ENCODE peak calls at places on chromosomes 7 and 10, in eight cellular contexts. S is mesothelial cell of epicardium, W is left ventricle myocardium inferior, K is A549, Y is lung, R is neural crest cell, Z is AG09309, C is choroid plexus epithelial cell. D is an unnamed sample.

GRCh38 chr10:50937230-50937907 is 51.9 kb upstream of the A1CF start:
- DNase-seq in S (no peak), W (no peak), K (peak), Y (no peak), R (no peak), Z (no peak), C (peak), D (no peak)

GRCh38 chr7:114711244-114711643 is 210.7 kb upstream of the MDFIC start:
- DNase-seq in S (no peak), W (no peak), K (no peak), Y (no peak), R (no peak), Z (no peak), C (peak), D (no peak)

GRCh38 chr7:133585003-133585668 is 332.3 kb downstream of the EXOC4 start:
- DNase-seq in S (no peak), W (no peak), K (no peak), Y (no peak), R (no peak), Z (no peak), C (no peak), D (no peak)

GRCh38 chr10:121608669-121609190 is 10.5 kb upstream of the FGFR2 start:
- DNase-seq in S (peak), W (peak), K (peak), Y (peak), R (peak), Z (no peak), C (no peak), D (no peak)

GRCh38 chr10:110558034-110558433 is 9.5 kb upstream of the SMC3 start:
- DNase-seq in S (no peak), W (no peak), K (no peak), Y (no peak), R (no peak), Z (no peak), C (no peak), D (no peak)

GRCh38 chr10:72888151-72888638 is 5.3 kb upstream of the OIT3 start:
- DNase-seq in S (no peak), W (no peak), K (no peak), Y (no peak), R (no peak), Z (no peak), C (no peak), D (no peak)

GRCh38 chr10:77165445-77166316 is 471.9 kb downstream of the KCNMA1 start:
- DNase-seq in S (no peak), W (no peak), K (peak), Y (peak), R (peak), Z (no peak), C (peak), D (no peak)

GRCh38 chr10:20486791-20487190 is 410.3 kb downstream of the NEBL start:
- DNase-seq in S (no peak), W (no peak), K (no peak), Y (no peak), R (no peak), Z (no peak), C (no peak), D (no peak)

GRCh38 chr10:4654496-4654895 is 171.5 kb upstream of the AKR1E2 start:
- DNase-seq in S (no peak), W (no peak), K (no peak), Y (no peak), R (no peak), Z (no peak), C (no peak), D (no peak)

GRCh38 chr10:18793951-18794350 is 134.7 kb downstream of the ARL5B start:
- DNase-seq in S (no peak), W (no peak), K (peak), Y (no peak), R (no peak), Z (no peak), C (peak), D (no peak)

GRCh38 chr10:62710182-62710581 is 94.3 kb upstream of the ADO start:
- DNase-seq in S (no peak), W (no peak), K (no peak), Y (no peak), R (no peak), Z (no peak), C (no peak), D (no peak)

GRCh38 chr10:47026301-47027107 is 115.3 kb downstream of the PTPN20 start:
- DNase-seq in S (peak), W (no peak), K (no peak), Y (peak), R (no peak), Z (no peak), C (no peak), D (no peak)

GRCh38 chr10:64115913-64116643 is 594.9 kb downstream of the REEP3 start:
- DNase-seq in S (no peak), W (no peak), K (peak), Y (no peak), R (peak), Z (no peak), C (peak), D (no peak)

DNA sequence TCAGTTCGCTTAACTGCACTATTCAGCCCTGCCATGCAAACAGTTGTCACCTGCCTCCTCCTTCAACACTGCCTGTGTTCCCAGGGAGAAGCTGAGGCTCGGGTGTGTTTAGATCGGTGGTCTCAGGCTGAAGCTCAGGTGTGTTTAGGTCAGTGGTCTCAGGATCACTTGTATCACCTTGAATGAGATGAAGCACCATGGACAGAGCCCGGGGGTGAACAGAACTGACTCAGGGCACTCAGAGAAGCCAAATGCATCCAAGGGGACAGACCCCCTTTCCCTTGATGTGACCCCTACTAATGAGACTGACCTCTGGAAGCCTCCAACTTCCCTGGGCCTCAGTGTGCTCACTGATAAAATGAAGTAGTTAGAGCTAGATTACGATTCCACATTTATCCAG is 84.0 kb downstream of the CYTH3 start:
- DNase-seq in S (no peak), W (no peak), K (no peak), Y (no peak), R (no peak), Z (no peak), C (no peak), D (no peak)
- TF ChIP-seq CTCF in S (no peak), W (no peak), K (no peak), Y (no peak), R (no peak), Z (no peak), C (no peak), D (no peak)

GRCh38 chr7:27636326-27637006 is 26.2 kb downstream of the HIBADH start:
- DNase-seq in S (no peak), W (no peak), K (no peak), Y (no peak), R (no peak), Z (peak), C (peak), D (no peak)
- TF ChIP-seq CTCF in S (no peak), W (no peak), K (no peak), Y (no peak), R (peak), Z (no peak), C (peak), D (no peak)

GRCh38 chr10:71429929-71430328 is 33.2 kb downstream of the CDH23 start:
- DNase-seq in S (no peak), W (no peak), K (no peak), Y (no peak), R (no peak), Z (no peak), C (no peak), D (no peak)
- TF ChIP-seq CTCF in S (peak), W (no peak), K (no peak), Y (no peak), R (peak), Z (no peak), C (peak), D (no peak)

DNA sequence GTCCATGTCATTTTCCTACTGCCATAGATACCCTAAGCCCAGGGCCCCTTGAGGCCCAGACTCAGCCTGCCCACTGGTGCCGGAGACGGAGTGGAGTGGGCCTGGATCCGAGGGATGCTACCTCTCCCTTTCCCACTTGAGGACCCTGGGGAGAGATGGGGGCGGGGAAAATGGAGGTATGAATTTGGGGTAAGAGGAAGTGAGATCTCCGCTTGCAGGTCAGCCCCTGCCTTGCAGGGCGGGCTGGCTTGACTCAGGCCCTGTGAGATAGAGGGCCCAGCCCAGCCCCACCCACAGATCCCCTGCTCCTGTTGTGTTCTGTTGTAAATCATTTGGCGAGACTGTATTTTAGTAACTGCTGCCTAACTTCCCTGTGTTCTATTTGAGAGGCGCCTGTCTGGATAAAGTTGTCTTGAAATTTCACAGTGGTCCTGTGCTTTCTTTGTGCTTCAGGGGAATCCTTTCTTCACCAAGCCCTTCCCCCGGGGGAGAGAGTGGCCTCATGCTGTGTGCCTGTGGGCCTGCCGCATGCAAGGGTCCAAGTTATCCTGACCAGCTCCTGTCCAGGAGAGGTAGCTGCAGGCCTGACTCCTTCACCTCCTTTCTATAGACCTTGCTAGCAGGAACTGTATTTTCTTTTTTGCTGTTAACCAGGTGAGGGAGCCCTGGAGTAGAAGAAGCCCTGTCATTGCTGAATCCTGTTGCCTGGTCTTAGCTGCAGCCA is 13.3 kb downstream of the YKT6 start:
- DNase-seq in S (peak), W (no peak), K (peak), Y (no peak), R (no peak), Z (no peak), C (peak), D (no peak)
- TF ChIP-seq CTCF in S (no peak), W (peak), K (peak), Y (no peak), R (peak), Z (peak), C (peak), D (no peak)

DNA sequence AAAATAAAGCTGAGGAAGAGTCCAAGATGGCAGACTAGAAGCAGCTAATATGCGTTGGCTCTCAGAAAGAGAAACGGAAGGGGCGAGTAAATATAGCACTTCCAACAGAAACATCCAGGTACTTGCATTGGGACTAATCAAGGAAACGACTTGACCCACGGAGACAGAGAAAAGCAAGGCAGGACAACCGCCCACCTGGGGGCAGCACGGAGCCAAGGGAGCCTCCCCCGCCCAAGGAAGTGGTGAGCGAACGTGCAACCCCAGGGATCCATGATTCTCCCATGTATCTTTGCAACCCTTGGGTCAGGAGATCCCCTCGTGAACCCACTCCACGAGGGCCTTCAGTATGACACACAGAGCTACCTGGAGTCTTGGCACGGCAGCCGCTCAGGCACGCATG is 45.4 kb upstream of the GRM3 start:
- DNase-seq in S (no peak), W (no peak), K (peak), Y (no peak), R (peak), Z (no peak), C (no peak), D (no peak)
- TF ChIP-seq CTCF in S (no peak), W (peak), K (no peak), Y (no peak), R (peak), Z (no peak), C (no peak), D (no peak)

GRCh38 chr7:113113912-113114311 is 4.4 kb downstream of the SMIM30 start:
- DNase-seq in S (no peak), W (no peak), K (peak), Y (no peak), R (no peak), Z (no peak), C (peak), D (no peak)
- TF ChIP-seq CTCF in S (no peak), W (peak), K (no peak), Y (no peak), R (no peak), Z (peak), C (peak), D (no peak)

GRCh38 chr10:12615296-12616220 is 266.2 kb downstream of the CAMK1D start:
- DNase-seq in S (no peak), W (no peak), K (no peak), Y (no peak), R (no peak), Z (no peak), C (no peak), D (no peak)

GRCh38 chr10:12613144-12613543 is 263.8 kb downstream of the CAMK1D start:
- DNase-seq in S (no peak), W (no peak), K (no peak), Y (no peak), R (no peak), Z (no peak), C (no peak), D (no peak)

GRCh38 chr10:12614390-12615003 is 265.1 kb downstream of the CAMK1D start:
- DNase-seq in S (no peak), W (no peak), K (no peak), Y (no peak), R (no peak), Z (no peak), C (no peak), D (no peak)

GRCh38 chr10:12622016-12622415 is 272.7 kb downstream of the CAMK1D start:
- DNase-seq in S (no peak), W (no peak), K (no peak), Y (no peak), R (no peak), Z (no peak), C (no peak), D (no peak)

DNA sequence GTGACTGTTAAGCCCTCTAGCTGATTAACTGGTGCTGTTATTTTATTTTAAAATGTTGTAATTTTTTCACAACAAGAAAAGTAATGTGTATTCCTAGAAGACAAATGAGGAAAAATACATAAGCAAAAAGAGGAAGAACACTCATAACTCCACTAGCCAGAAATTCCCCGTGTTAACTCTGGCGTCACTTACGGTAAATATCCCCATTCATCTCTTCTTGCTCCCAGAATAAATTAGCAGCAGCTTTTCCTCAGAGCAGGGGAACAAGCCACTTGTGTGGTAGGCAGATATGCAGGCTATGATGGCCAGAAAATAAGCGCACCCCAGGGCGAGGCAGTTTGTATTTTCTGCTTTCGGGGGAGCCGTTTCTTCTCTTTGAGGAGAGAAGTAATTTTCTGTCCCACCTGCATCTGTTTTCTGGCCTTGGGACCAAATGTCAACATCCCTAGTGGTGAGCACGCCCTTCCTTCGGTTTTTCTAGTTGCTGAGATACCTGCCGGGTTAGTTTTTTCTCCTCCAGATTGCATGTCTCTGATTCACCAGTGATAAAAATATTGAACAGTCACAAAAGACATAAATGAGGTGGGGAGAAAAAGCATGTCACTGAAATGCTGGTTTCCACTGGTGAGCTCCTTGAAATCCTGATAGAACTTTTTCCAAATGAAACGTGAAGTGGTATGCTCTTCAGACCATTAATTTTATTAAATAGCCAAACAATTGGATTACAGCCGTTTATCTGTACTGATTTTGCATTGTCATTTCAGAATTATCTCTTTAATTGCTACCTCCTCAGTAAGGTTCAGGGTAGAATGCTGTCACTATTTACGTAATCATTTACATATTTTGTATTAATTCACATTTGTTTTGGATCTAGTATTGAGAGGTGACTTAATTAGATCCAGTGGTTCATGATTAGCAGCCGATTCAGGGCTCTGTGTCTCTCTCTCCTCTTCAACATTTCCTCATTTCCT is 268.1 kb downstream of the CAMK1D start:
- DNase-seq in S (no peak), W (no peak), K (no peak), Y (no peak), R (no peak), Z (no peak), C (no peak), D (no peak)
- TF ChIP-seq CTCF in S (no peak), W (no peak), K (no peak), Y (no peak), R (no peak), Z (no peak), C (no peak), D (no peak)

GRCh38 chr7:33425385-33425784 is 296.0 kb downstream of the BBS9 start:
- DNase-seq in S (no peak), W (no peak), K (no peak), Y (no peak), R (no peak), Z (no peak), C (peak), D (no peak)
- TF ChIP-seq CTCF in S (no peak), W (no peak), K (no peak), Y (no peak), R (no peak), Z (no peak), C (no peak), D (no peak)

GRCh38 chr7:117401293-117402002 is 25.8 kb downstream of the ASZ1 start:
- DNase-seq in S (no peak), W (no peak), K (peak), Y (no peak), R (no peak), Z (no peak), C (peak), D (no peak)
- TF ChIP-seq CTCF in S (peak), W (no peak), K (no peak), Y (no peak), R (peak), Z (peak), C (peak), D (no peak)

D was measured in ascending aorta.